ENCODE peak calls at places on chromosome 12, in ten cellular contexts. T, G, R, U, J, A, C, L, H and E are unnamed samples.

GRCh38 chr12:110637869-110638441 is 24.0 kb downstream of the TCTN1 start:
- DNase-seq in T (peak; percentile 22), G (no peak), R (no peak), U (no peak), J (no peak), A (no peak), C (no peak), L (no peak), H (no peak), E (no peak)

GRCh38 chr12:100154472-100155247 is 12.0 kb upstream of the BLTP3B start:
- DNase-seq in T (peak; percentile 66), G (peak; percentile 50), R (peak; percentile 30), U (no peak), J (peak; percentile 13), A (peak; percentile 22), C (peak; percentile 54), L (no peak), H (peak; percentile 56), E (peak; percentile 67)

GRCh38 chr12:102465762-102466560 is 14.4 kb downstream of the IGF1 start:
- DNase-seq in T (no peak), G (no peak), R (no peak), U (no peak), J (no peak), A (no peak), C (no peak), L (no peak), H (no peak), E (no peak)

GRCh38 chr12:46373303-46374182 is 970 bp upstream of the SLC38A2 start:
- DNase-seq in T (peak; percentile 23), G (peak; percentile 51), R (no peak), U (no peak), J (no peak), A (peak; percentile 33), C (peak; percentile 17), L (peak; percentile 32), H (peak; percentile 15), E (peak; percentile 72)

GRCh38 chr12:121465921-121466799 is 66.2 kb downstream of the RNF34 start:
- DNase-seq in T (peak; percentile 66), G (no peak), R (no peak), U (no peak), J (no peak), A (no peak), C (no peak), L (no peak), H (no peak), E (peak; percentile 50)

GRCh38 chr12:88684610-88685009 is 104.3 kb upstream of the KITLG start:
- DNase-seq in T (no peak), G (no peak), R (no peak), U (no peak), J (no peak), A (no peak), C (no peak), L (no peak), H (no peak), E (no peak)

GRCh38 chr12:119990382-119990874 is 1.4 kb downstream of the BICDL1 start:
- DNase-seq in T (peak; percentile 42), G (no peak), R (no peak), U (no peak), J (no peak), A (no peak), C (no peak), L (peak; percentile 3), H (no peak), E (no peak)

GRCh38 chr12:13187399-13187798 is 9.1 kb upstream of the EMP1 start:
- DNase-seq in T (no peak), G (no peak), R (no peak), U (no peak), J (peak; percentile 49), A (no peak), C (no peak), L (no peak), H (no peak), E (no peak)

GRCh38 chr12:84874125-84874824 is 38.3 kb downstream of the SLC6A15 start:
- DNase-seq in T (peak; percentile 5), G (no peak), R (no peak), U (peak; percentile 29), J (peak; percentile 44), A (peak; percentile 55), C (no peak), L (peak; percentile 52), H (no peak), E (peak; percentile 75)

GRCh38 chr12:124419292-124420040 is 124.6 kb downstream of the RFLNA start:
- DNase-seq in T (no peak), G (no peak), R (no peak), U (peak; percentile 90), J (no peak), A (no peak), C (no peak), L (no peak), H (no peak), E (no peak)

GRCh38 chr12:66397574-66397973 is 95.3 kb downstream of the HELB start:
- DNase-seq in T (no peak), G (no peak), R (no peak), U (no peak), J (no peak), A (no peak), C (no peak), L (no peak), H (no peak), E (no peak)

GRCh38 chr12:120230974-120231315 is 30.0 kb upstream of the RPLP0 start:
- DNase-seq in T (no peak), G (no peak), R (no peak), U (no peak), J (no peak), A (no peak), C (no peak), L (no peak), H (no peak), E (no peak)

GRCh38 chr12:53870122-53870521 is 68.5 kb upstream of the HOXC13 start:
- DNase-seq in T (no peak), G (no peak), R (no peak), U (no peak), J (no peak), A (no peak), C (no peak), L (no peak), H (no peak), E (no peak)

GRCh38 chr12:62933871-62934798 is 815 bp downstream of the PPM1H start:
- DNase-seq in T (no peak), G (no peak), R (no peak), U (no peak), J (no peak), A (no peak), C (no peak), L (peak; percentile 55), H (peak; percentile 40), E (peak; percentile 54)

GRCh38 chr12:18430425-18431048 is 169.2 kb downstream of the PIK3C2G start:
- DNase-seq in T (no peak), G (peak; percentile 60), R (no peak), U (no peak), J (peak; percentile 31), A (no peak), C (no peak), L (peak; percentile 1), H (no peak), E (peak; percentile 69)

GRCh38 chr12:48996794-48997718 is 2.1 kb downstream of the DDN start:
- DNase-seq in T (peak; percentile 77), G (peak; percentile 62), R (peak; percentile 41), U (no peak), J (peak; percentile 13), A (no peak), C (peak; percentile 59), L (peak; percentile 72), H (peak; percentile 61), E (peak; percentile 92)

GRCh38 chr12:31702047-31702446 is 26.8 kb downstream of the AMN1 start:
- DNase-seq in T (no peak), G (no peak), R (no peak), U (no peak), J (no peak), A (no peak), C (no peak), L (no peak), H (no peak), E (peak; percentile 10)